ENCODE peak calls at places on chromosome 20, in four cellular contexts. B, M, C and Y are unnamed samples. For H3K36me3, the result is how much of the 10 kb centered on the place peaks cover.

GRCh38 chr20:46681032-46681854 is 8.0 kb downstream of the TP53RK start:
- DNase-seq in B (peak), M (peak), C (peak), Y (peak)

GRCh38 chr20:7704021-7704420 is 236.2 kb downstream of the HAO1 start:
- DNase-seq in B (no peak), M (no peak), C (no peak), Y (no peak)

GRCh38 chr20:19001177-19001576 is 187.6 kb downstream of the SCP2D1 start:
- DNase-seq in B (no peak), M (no peak), C (no peak), Y (no peak)

GRCh38 chr20:59207742-59208357 is 44.2 kb downstream of the ZNF831 start:
- DNase-seq in B (peak), M (peak), C (peak), Y (peak)

GRCh38 chr20:36010745-36011326 is 42.4 kb downstream of the CNBD2 start:
- DNase-seq in B (no peak), M (no peak), C (no peak), Y (no peak)

GRCh38 chr20:61885759-61886715 is 179.6 kb downstream of the TAF4 start:
- DNase-seq in B (no peak), M (no peak), C (no peak), Y (no peak)

GRCh38 chr20:48704761-48705160 is 123.0 kb downstream of the PREX1 start:
- DNase-seq in B (no peak), M (no peak), C (no peak), Y (no peak)

GRCh38 chr20:17648782-17649730 is 33.0 kb downstream of the RRBP1 start:
- DNase-seq in B (no peak), M (peak), C (no peak), Y (no peak)

GRCh38 chr20:16624106-16624505 is 50.9 kb upstream of the KIF16B start:
- DNase-seq in B (no peak), M (no peak), C (peak), Y (no peak)

GRCh38 chr20:63084563-63084927 is 77.8 kb upstream of the BHLHE23 start:
- DNase-seq in B (peak), M (no peak), C (no peak), Y (no peak)

GRCh38 chr20:1341561-1342265 is 12.8 kb upstream of the SDCBP2 start:
- DNase-seq in B (peak), M (no peak), C (no peak), Y (peak)

GRCh38 chr20:63554361-63555278 is 661 bp downstream of the FNDC11 start:
- DNase-seq in B (no peak), M (no peak), C (no peak), Y (no peak)

GRCh38 chr20:46520976-46521579 is 7.7 kb upstream of the ZNF334 start:
- DNase-seq in B (peak), M (peak), C (peak), Y (peak)

GRCh38 chr20:36862857-36863668 is 12.9 kb upstream of the TLDC2 start:
- DNase-seq in B (peak), M (no peak), C (no peak), Y (peak)

GRCh38 chr20:6381887-6382286 is 259.1 kb upstream of the FERMT1 start:
- DNase-seq in B (no peak), M (no peak), C (peak), Y (peak)

GRCh38 chr20:57215826-57216471 is 50.5 kb downstream of the BMP7 start:
- DNase-seq in B (no peak), M (no peak), C (no peak), Y (no peak)

GRCh38 chr20:10927011-10927583 is 253.3 kb upstream of the JAG1 start:
- DNase-seq in B (no peak), M (no peak), C (no peak), Y (no peak)

GRCh38 chr20:10927936-10928860 is 254.4 kb upstream of the JAG1 start:
- DNase-seq in B (no peak), M (no peak), C (no peak), Y (peak)

GRCh38 chr20:10922941-10923340 is 249.1 kb upstream of the JAG1 start:
- DNase-seq in B (no peak), M (no peak), C (no peak), Y (no peak)

GRCh38 chr20:10924628-10925266 is 250.9 kb upstream of the JAG1 start:
- DNase-seq in B (no peak), M (no peak), C (no peak), Y (no peak)

GRCh38 chr20:10925767-10926166 is 252.0 kb upstream of the JAG1 start:
- DNase-seq in B (no peak), M (no peak), C (no peak), Y (peak)
- H3K36me3 ChIP-seq in B (under half), M (under half), C (under half), Y (under half)

DNA sequence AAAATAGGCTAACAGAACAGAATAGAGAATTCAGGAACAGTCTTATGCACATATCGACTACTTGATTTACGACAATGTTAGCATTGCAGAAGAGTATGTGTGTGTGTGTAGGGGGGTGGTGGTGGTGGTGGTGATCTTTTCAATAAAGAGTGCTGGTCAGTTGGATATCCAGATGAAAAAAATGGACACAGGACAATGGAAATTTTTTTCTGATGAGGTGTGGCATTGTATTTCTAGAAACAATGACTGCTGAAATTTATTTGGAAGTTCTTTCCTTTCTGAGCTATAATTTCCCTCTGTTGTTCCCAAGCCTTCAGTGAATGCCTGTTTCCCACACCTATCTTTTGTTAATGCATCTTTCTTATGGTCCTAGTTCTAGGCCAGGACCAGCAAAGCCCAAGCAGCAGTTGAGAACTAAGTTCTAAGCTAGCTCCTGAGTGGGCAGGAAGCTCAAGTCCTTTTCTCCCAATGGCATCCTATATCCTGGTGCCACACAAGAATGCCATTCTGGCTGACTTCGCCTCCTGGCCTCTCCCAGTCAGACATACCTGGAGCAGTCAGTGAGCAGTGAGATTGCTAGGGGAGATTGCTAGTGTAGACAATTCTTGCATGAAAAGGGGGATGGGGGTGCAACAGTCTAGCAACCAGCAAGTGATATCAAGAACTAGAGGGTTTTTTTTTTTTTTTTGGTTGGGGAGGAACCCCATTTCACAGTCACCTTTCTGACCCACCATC is 1.2 kb upstream of the TOX2 start:
- DNase-seq in B (peak), M (no peak), C (no peak), Y (peak)
- TF ChIP-seq JUN in B (no peak), M (no peak), C (no peak), Y (peak)

GRCh38 chr20:32464401-32465091 is 106.4 kb downstream of the ASXL1 start:
- DNase-seq in B (no peak), M (no peak), C (no peak), Y (no peak)

GRCh38 chr20:32463642-32464400 is 105.7 kb downstream of the ASXL1 start:
- DNase-seq in B (no peak), M (no peak), C (no peak), Y (no peak)

GRCh38 chr20:32466739-32467505 is 108.8 kb downstream of the ASXL1 start:
- DNase-seq in B (no peak), M (no peak), C (no peak), Y (peak)

GRCh38 chr20:32462900-32463641 is 104.9 kb downstream of the ASXL1 start:
- DNase-seq in B (no peak), M (no peak), C (no peak), Y (no peak)

GRCh38 chr20:32465092-32465900 is 107.2 kb downstream of the ASXL1 start:
- DNase-seq in B (no peak), M (no peak), C (peak), Y (peak)
- H3K36me3 ChIP-seq in B (under half), M (half or more), C (under half), Y (under half)

GRCh38 chr20:50029697-50030428 is 47.1 kb downstream of the SNAI1 start:
- DNase-seq in B (no peak), M (peak), C (peak), Y (peak)
- TF ChIP-seq JUN in B (no peak), M (no peak), C (peak), Y (peak)